ENCODE peak calls at places on chromosome 19, in eight cellular contexts. I is activated naive CD8-positive, alpha-beta T cell treated with anti-CD3 and anti-CD28 coated beads, Interleukin-2, amount 50 U/mL, for 16 hours; Y is lower lobe of right lung; B is AG10803; O is activated naive CD4-positive, alpha-beta T cell treated with anti-CD3 and anti-CD28 coated beads, Interleukin-2, amount 10 ng/mL, durations not matched to agents 7 days and 5 days; K is stimulated activated CD4-positive, alpha-beta T cell treated with anti-CD3 and anti-CD28 coated beads, Interleukin-4, amount 100 ng/mL, for 24 hours; N is NCI-H1092 treated with DMSO at 0.1 percent for 48 hours; S is activated T-cell treated with anti-CD3 and anti-CD28 coated beads for 1 hour. F is an unnamed sample.

GRCh38 chr19:36604656-36605100 is 435 bp upstream of the ZNF382 start:
- DNase-seq in I (peak; percentile 77), Y (peak; percentile 69), B (peak; percentile 12), O (peak; percentile 91), K (peak; percentile 90), N (peak; percentile 7), S (peak; percentile 82), F (peak; percentile 28)

GRCh38 chr19:6032827-6033226 is 54.9 kb upstream of the RANBP3 start:
- DNase-seq in I (no peak), Y (peak; percentile 20), B (no peak), O (no peak), K (no peak), N (no peak), S (no peak), F (no peak)

GRCh38 chr19:1441677-1442438 is 3.7 kb downstream of the RPS15 start:
- DNase-seq in I (no peak), Y (peak; percentile 46), B (no peak), O (no peak), K (no peak), N (no peak), S (no peak), F (no peak)

GRCh38 chr19:11347546-11347945 is 1.2 kb downstream of the CCDC159 start:
- DNase-seq in I (no peak), Y (no peak), B (no peak), O (no peak), K (no peak), N (no peak), S (no peak), F (no peak)

GRCh38 chr19:49142866-49143335 is 12.3 kb downstream of the HRC start:
- DNase-seq in I (peak; percentile 37), Y (peak; percentile 91), B (peak; percentile 87), O (peak; percentile 79), K (peak; percentile 70), N (peak; percentile 89), S (no peak), F (peak; percentile 90)

GRCh38 chr19:55362990-55363716 is at the start of gene GARIN5B:
- DNase-seq in I (no peak), Y (no peak), B (no peak), O (no peak), K (no peak), N (no peak), S (no peak), F (no peak)

GRCh38 chr19:38298841-38299680 is 5.0 kb upstream of the C19orf33 start:
- DNase-seq in I (no peak), Y (no peak), B (no peak), O (no peak), K (no peak), N (no peak), S (no peak), F (no peak)

GRCh38 chr19:20103091-20103501 is 25.3 kb downstream of the ZNF90 start:
- DNase-seq in I (no peak), Y (no peak), B (no peak), O (no peak), K (no peak), N (no peak), S (no peak), F (no peak)

GRCh38 chr19:31693131-31693700 is 344.0 kb upstream of the TSHZ3 start:
- DNase-seq in I (no peak), Y (no peak), B (no peak), O (no peak), K (no peak), N (no peak), S (no peak), F (no peak)

GRCh38 chr19:41993612-41994483 is at the start of gene ATP1A3:
- DNase-seq in I (no peak), Y (no peak), B (peak; percentile 24), O (peak; percentile 74), K (peak; percentile 46), N (peak; percentile 55), S (peak; percentile 33), F (peak; percentile 51)

GRCh38 chr19:33747273-33747672 is 49.4 kb upstream of the KCTD15 start:
- DNase-seq in I (no peak), Y (no peak), B (no peak), O (no peak), K (no peak), N (no peak), S (no peak), F (no peak)

GRCh38 chr19:55090564-55090963 is 14.9 kb downstream of the EPS8L1 start:
- DNase-seq in I (no peak), Y (no peak), B (no peak), O (no peak), K (no peak), N (no peak), S (no peak), F (no peak)

GRCh38 chr19:9348671-9349070 is 14.1 kb upstream of the ZNF177 start:
- DNase-seq in I (no peak), Y (no peak), B (no peak), O (no peak), K (no peak), N (no peak), S (no peak), F (no peak)

GRCh38 chr19:19460258-19460731 is 54.8 kb downstream of the GATAD2A start:
- DNase-seq in I (no peak), Y (peak; percentile 46), B (no peak), O (no peak), K (no peak), N (no peak), S (no peak), F (no peak)

GRCh38 chr19:46730187-46730586 is 13.3 kb upstream of the PRKD2 start:
- DNase-seq in I (no peak), Y (no peak), B (no peak), O (no peak), K (no peak), N (no peak), S (no peak), F (no peak)

GRCh38 chr19:54186934-54187381 is 2.4 kb downstream of the MBOAT7 start:
- DNase-seq in I (no peak), Y (peak; percentile 46), B (no peak), O (no peak), K (no peak), N (no peak), S (no peak), F (no peak)

GRCh38 chr19:31102674-31103073 is 246.6 kb downstream of the TSHZ3 start:
- DNase-seq in I (no peak), Y (no peak), B (no peak), O (no peak), K (no peak), N (no peak), S (no peak), F (no peak)

GRCh38 chr19:13057147-13057572 is 45.5 kb downstream of the LYL1 start:
- DNase-seq in I (no peak), Y (peak; percentile 52), B (no peak), O (no peak), K (no peak), N (peak; percentile 43), S (no peak), F (no peak)

GRCh38 chr19:36213793-36214387 is 575 bp downstream of the ZNF565 start:
- DNase-seq in I (no peak), Y (peak; percentile 52), B (peak; percentile 37), O (no peak), K (no peak), N (no peak), S (no peak), F (no peak)

GRCh38 chr19:56995298-56995697 is 124.5 kb upstream of the USP29 start:
- DNase-seq in I (no peak), Y (no peak), B (no peak), O (no peak), K (no peak), N (no peak), S (no peak), F (no peak)

GRCh38 chr19:16624236-16624635 is 3.8 kb downstream of the MED26 start:
- DNase-seq in I (no peak), Y (no peak), B (no peak), O (no peak), K (no peak), N (no peak), S (no peak), F (no peak)

GRCh38 chr19:37655689-37656491 is 625 bp upstream of the ZFP30 start:
- DNase-seq in I (peak; percentile 64), Y (peak; percentile 90), B (peak; percentile 76), O (peak; percentile 89), K (peak; percentile 87), N (peak; percentile 85), S (peak; percentile 82), F (peak; percentile 71)